ENCODE peak calls at places on chromosomes 2 and 18, in five cellular contexts. K is right lobe of liver, B is mucosa of descending colon, T is astrocyte of the spinal cord, N is astrocyte. O is an unnamed sample.

GRCh38 chr2:180990337-180990736 is 9.9 kb downstream of the UBE2E3 start:
- DNase-seq in K (no peak), B (no peak), T (no peak), N (no peak), O (no peak)

GRCh38 chr2:99689135-99689742 is 199.4 kb upstream of the REV1 start:
- DNase-seq in K (no peak), B (no peak), T (no peak), N (no peak), O (peak)

GRCh38 chr2:26615336-26616031 is 25.7 kb downstream of the CIB4 start:
- DNase-seq in K (no peak), B (no peak), T (no peak), N (no peak), O (no peak)

GRCh38 chr2:154700142-154700541 is 1.6 kb downstream of the KCNJ3 start:
- DNase-seq in K (no peak), B (no peak), T (no peak), N (no peak), O (no peak)

GRCh38 chr2:148742373-148742772 is 97.8 kb downstream of the EPC2 start:
- DNase-seq in K (no peak), B (no peak), T (no peak), N (no peak), O (no peak)

GRCh38 chr2:75640621-75641121 is 5.9 kb upstream of the MRPL19 start:
- DNase-seq in K (peak), B (peak), T (peak), N (peak), O (peak)

GRCh38 chr2:240512666-240513535 is 44.9 kb downstream of the ANKMY1 start:
- DNase-seq in K (no peak), B (no peak), T (no peak), N (no peak), O (no peak)

GRCh38 chr2:152950125-152950524 is 231.7 kb downstream of the ARL6IP6 start:
- DNase-seq in K (no peak), B (peak), T (peak), N (peak), O (peak)

GRCh38 chr18:42275949-42276730 is 321.1 kb downstream of the PIK3C3 start:
- DNase-seq in K (no peak), B (peak), T (no peak), N (no peak), O (no peak)

GRCh38 chr2:164789986-164790385 is 51.6 kb downstream of the COBLL1 start:
- DNase-seq in K (no peak), B (no peak), T (no peak), N (no peak), O (no peak)

GRCh38 chr18:76351961-76352581 is 143.0 kb downstream of the ZNF516 start:
- DNase-seq in K (no peak), B (peak), T (peak), N (peak), O (peak)

GRCh38 chr18:55220523-55220922 is 261.3 kb upstream of the CCDC68 start:
- DNase-seq in K (no peak), B (no peak), T (peak), N (peak), O (no peak)

GRCh38 chr18:10284571-10285282 is 169.7 kb upstream of the APCDD1 start:
- DNase-seq in K (no peak), B (no peak), T (no peak), N (no peak), O (no peak)

GRCh38 chr2:234289789-234290188 is 207.1 kb downstream of the ARL4C start:
- DNase-seq in K (no peak), B (no peak), T (peak), N (peak), O (no peak)

GRCh38 chr2:121992700-121993099 is 237.2 kb downstream of the TSN start:
- DNase-seq in K (no peak), B (no peak), T (no peak), N (no peak), O (no peak)

GRCh38 chr2:794554-795244 is 117.5 kb upstream of the TMEM18 start:
- DNase-seq in K (no peak), B (no peak), T (peak), N (no peak), O (no peak)

GRCh38 chr2:3040819-3041218 is 336.8 kb downstream of the EIPR1 start:
- DNase-seq in K (no peak), B (no peak), T (no peak), N (no peak), O (no peak)

GRCh38 chr2:166361351-166362153 is 14.2 kb downstream of the SCN9A start:
- DNase-seq in K (no peak), B (peak), T (peak), N (peak), O (no peak)

GRCh38 chr2:113224647-113225046 is 50.9 kb downstream of the PSD4 start:
- DNase-seq in K (no peak), B (no peak), T (no peak), N (no peak), O (no peak)

GRCh38 chr2:44869761-44870160 is 71.7 kb upstream of the SIX3 start:
- DNase-seq in K (no peak), B (no peak), T (no peak), N (peak), O (no peak)

GRCh38 chr18:79912409-79912991 is 39.0 kb downstream of the SLC66A2 start:
- DNase-seq in K (peak), B (no peak), T (peak), N (peak), O (no peak)

GRCh38 chr2:237434916-237435315 is 21.0 kb upstream of the COL6A3 start:
- DNase-seq in K (no peak), B (peak), T (peak), N (peak), O (peak)

GRCh38 chr2:122868626-122869275 is 1113.3 kb downstream of the TSN start:
- DNase-seq in K (no peak), B (no peak), T (no peak), N (no peak), O (no peak)

GRCh38 chr2:99153921-99154604 is 679 bp downstream of the TSGA10 start:
- DNase-seq in K (no peak), B (peak), T (peak), N (peak), O (no peak)

GRCh38 chr2:232838406-232838874 is 31.6 kb upstream of the SNORC start:
- DNase-seq in K (peak), B (peak), T (peak), N (peak), O (no peak)

GRCh38 chr2:2237563-2237962 is 93.5 kb downstream of the MYT1L start:
- DNase-seq in K (no peak), B (no peak), T (no peak), N (no peak), O (no peak)

GRCh38 chr18:74353169-74353775 is 37.6 kb downstream of the C18orf63 start:
- DNase-seq in K (peak), B (peak), T (peak), N (peak), O (peak)
- TF ChIP-seq CTCF in K (peak), B (peak), T (peak), N (peak), O (peak)

GRCh38 chr2:188845692-188846091 is 128.5 kb upstream of the COL3A1 start:
- DNase-seq in K (no peak), B (no peak), T (no peak), N (no peak), O (no peak)

GRCh38 chr2:188853307-188853706 is 120.9 kb upstream of the COL3A1 start:
- DNase-seq in K (no peak), B (no peak), T (peak), N (peak), O (no peak)

GRCh38 chr2:188852752-188853151 is 121.4 kb upstream of the COL3A1 start:
- DNase-seq in K (no peak), B (no peak), T (no peak), N (no peak), O (no peak)

GRCh38 chr2:188850786-188851185 is 123.4 kb upstream of the COL3A1 start:
- DNase-seq in K (no peak), B (no peak), T (peak), N (peak), O (no peak)
- TF ChIP-seq CTCF in K (no peak), B (no peak), T (no peak), N (no peak), O (no peak)

GRCh38 chr18:644395-645004 is 13.0 kb upstream of the TYMS start:
- DNase-seq in K (no peak), B (no peak), T (no peak), N (no peak), O (no peak)
- TF ChIP-seq CTCF in K (no peak), B (no peak), T (no peak), N (no peak), O (no peak)

GRCh38 chr18:44973282-44973681 is 292.6 kb downstream of the SETBP1 start:
- DNase-seq in K (no peak), B (peak), T (peak), N (no peak), O (no peak)
- TF ChIP-seq CTCF in K (peak), B (no peak), T (peak), N (no peak), O (no peak)

DNA sequence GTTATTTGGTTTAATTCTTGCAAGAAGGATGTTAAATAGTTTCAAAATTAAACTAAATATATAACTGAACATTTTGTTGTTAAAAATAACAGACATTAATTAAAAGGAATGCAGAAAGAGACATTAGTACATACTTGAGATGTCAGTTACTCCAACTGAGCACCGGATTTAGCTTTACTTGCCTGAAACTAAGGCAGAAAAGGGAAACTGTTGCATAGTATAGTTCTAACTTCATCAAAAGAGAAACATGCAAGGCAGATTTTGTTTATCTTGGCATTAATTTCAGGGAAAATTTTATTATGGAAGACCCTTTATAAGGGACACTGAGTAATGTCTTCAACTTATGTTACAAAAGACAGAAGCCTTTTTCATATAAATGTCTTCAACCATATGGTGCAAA is 218.3 kb downstream of the STK39 start:
- DNase-seq in K (no peak), B (no peak), T (peak), N (no peak), O (no peak)
- TF ChIP-seq CTCF in K (no peak), B (no peak), T (no peak), N (no peak), O (no peak)

O was measured in nephron progenitor cell.